ENCODE peak calls at places on chromosomes 3 and 15, in six cellular contexts. O is ovary; E is heart left ventricle; G is CD8-positive, alpha-beta memory T cell; M is A549; J is fibroblast of lung. Z is an unnamed sample. For H3K9me3, the result is how much of the 10 kb centered on the place peaks cover.

GRCh38 chr3:88984266-88984665 is 123.2 kb upstream of the EPHA3 start:
- DNase-seq in J (no peak), E (no peak), M (no peak), O (no peak), G (no peak), Z (no peak)

GRCh38 chr15:51681303-51681963 is at the start of gene SCG3:
- DNase-seq in J (peak), G (peak), E (peak), O (peak), M (peak), Z (peak)

GRCh38 chr3:45688194-45688881 is 858 bp upstream of the SACM1L start:
- DNase-seq in G (no peak), E (no peak), M (peak), J (peak), O (peak), Z (peak)

GRCh38 chr3:159823763-159824162 is 164.9 kb upstream of the IL12A start:
- DNase-seq in J (no peak), M (no peak), G (no peak), O (no peak), E (no peak), Z (no peak)

GRCh38 chr15:86515625-86516024 is 436.0 kb downstream of the AGBL1 start:
- DNase-seq in O (no peak), M (no peak), E (no peak), G (no peak), J (no peak), Z (no peak)

GRCh38 chr3:113249111-113249510 is 37.8 kb downstream of the BOC start:
- DNase-seq in M (peak), E (no peak), O (no peak), J (peak), G (no peak), Z (no peak)

GRCh38 chr3:16846373-16847078 is 38.2 kb upstream of the PLCL2 start:
- DNase-seq in O (no peak), M (no peak), J (no peak), E (no peak), G (no peak), Z (no peak)

GRCh38 chr3:125961289-125961589 is 7.7 kb upstream of the ROPN1B start:
- DNase-seq in G (no peak), O (no peak), E (no peak), J (no peak), M (no peak), Z (no peak)

GRCh38 chr3:82157952-82158351 is 396.5 kb upstream of the GBE1 start:
- DNase-seq in G (no peak), E (no peak), M (peak), J (peak), O (no peak), Z (no peak)

GRCh38 chr15:37095197-37095992 is 5.0 kb downstream of the MEIS2 start:
- DNase-seq in J (no peak), E (no peak), O (no peak), M (no peak), G (no peak), Z (no peak)

GRCh38 chr15:91752081-91752810 is 101.3 kb upstream of the SLCO3A1 start:
- DNase-seq in E (no peak), J (no peak), O (no peak), G (no peak), M (no peak), Z (no peak)

GRCh38 chr3:184042617-184043016 is 10.2 kb upstream of the HTR3C start:
- DNase-seq in J (no peak), O (no peak), G (no peak), E (no peak), M (no peak), Z (no peak)

GRCh38 chr3:122921791-122922651 is 105.5 kb downstream of the SEMA5B start:
- DNase-seq in E (no peak), J (no peak), G (no peak), O (no peak), M (peak), Z (no peak)

GRCh38 chr3:83457516-83457915 is 1501.3 kb upstream of the CADM2 start:
- DNase-seq in O (no peak), E (no peak), G (no peak), M (no peak), J (no peak), Z (no peak)

GRCh38 chr3:39378092-39378491 is 5.1 kb upstream of the SLC25A38 start:
- DNase-seq in O (peak), M (peak), J (peak), G (peak), E (no peak), Z (peak)

GRCh38 chr15:34323217-34323616 is 14.4 kb downstream of the SLC12A6 start:
- DNase-seq in E (no peak), M (no peak), O (no peak), G (no peak), J (no peak), Z (no peak)

GRCh38 chr3:121651684-121652083 is 9.0 kb downstream of the HCLS1 start:
- DNase-seq in E (no peak), G (no peak), M (peak), O (no peak), J (peak), Z (no peak)

GRCh38 chr3:50210510-50211367 is 5.7 kb downstream of the SLC38A3 start:
- DNase-seq in M (no peak), G (no peak), J (no peak), O (no peak), E (no peak), Z (no peak)

GRCh38 chr3:73490453-73491311 is 134.1 kb downstream of the PDZRN3 start:
- DNase-seq in G (no peak), E (peak), J (peak), M (no peak), O (peak), Z (no peak)

GRCh38 chr3:44136421-44136820 is 105.3 kb upstream of the TOPAZ1 start:
- DNase-seq in G (no peak), E (no peak), M (no peak), J (peak), O (no peak), Z (no peak)

GRCh38 chr3:70308760-70309159 is 3.7 kb downstream of the MDFIC2 start:
- DNase-seq in O (no peak), E (no peak), M (peak), J (peak), G (no peak), Z (no peak)

GRCh38 chr3:140303875-140304274 is 368.9 kb downstream of the CLSTN2 start:
- DNase-seq in G (no peak), M (no peak), O (no peak), E (no peak), J (no peak), Z (no peak)

GRCh38 chr3:181700168-181701087 is 11.3 kb upstream of the SOX2 start:
- DNase-seq in G (peak), M (peak), O (peak), J (peak), E (peak), Z (peak)

GRCh38 chr3:128561504-128561903 is 68.5 kb upstream of the GATA2 start:
- DNase-seq in G (no peak), M (no peak), E (no peak), O (no peak), J (no peak), Z (no peak)

GRCh38 chr15:89654847-89655805 is at the start of gene KIF7:
- DNase-seq in O (peak), J (peak), G (no peak), M (peak), E (no peak), Z (no peak)

GRCh38 chr3:147410126-147410517 is 957 bp downstream of the ZIC1 start:
- DNase-seq in G (no peak), M (no peak), E (no peak), O (no peak), J (no peak), Z (no peak)

GRCh38 chr15:69341356-69341755 is 42.6 kb downstream of the PAQR5 start:
- DNase-seq in E (no peak), G (no peak), M (no peak), J (no peak), O (no peak), Z (no peak)

GRCh38 chr3:38136272-38136806 is 588 bp downstream of the ACAA1 start:
- DNase-seq in G (no peak), O (peak), J (peak), E (no peak), M (no peak), Z (no peak)

GRCh38 chr3:4060064-4060463 is 243.1 kb upstream of the SETMAR start:
- DNase-seq in O (no peak), M (no peak), G (no peak), E (no peak), J (no peak), Z (no peak)

GRCh38 chr3:8443829-8444791 is 57.5 kb upstream of the LMCD1 start:
- DNase-seq in J (peak), M (peak), O (peak), E (peak), G (no peak), Z (no peak)

GRCh38 chr3:193731656-193732055 is 138.6 kb downstream of the OPA1 start:
- DNase-seq in G (no peak), O (no peak), J (no peak), M (no peak), E (no peak), Z (no peak)

GRCh38 chr3:193732391-193732790 is 139.4 kb downstream of the OPA1 start:
- DNase-seq in O (no peak), E (no peak), M (peak), J (peak), G (no peak), Z (no peak)

GRCh38 chr3:193730498-193730897 is 137.5 kb downstream of the OPA1 start:
- DNase-seq in G (no peak), J (no peak), M (no peak), O (no peak), E (no peak), Z (no peak)

GRCh38 chr3:193729601-193730000 is 136.6 kb downstream of the OPA1 start:
- DNase-seq in M (no peak), J (no peak), O (no peak), E (no peak), G (no peak), Z (no peak)

GRCh38 chr3:193730976-193731375 is 138.0 kb downstream of the OPA1 start:
- DNase-seq in J (no peak), G (no peak), M (no peak), O (no peak), E (no peak), Z (no peak)
- H3K9me3 ChIP-seq in J (under half), G (under half), M (under half), O (under half), E (under half), Z (under half)

GRCh38 chr15:25184356-25185155 is 229.8 kb downstream of the SNRPN start:
- DNase-seq in G (no peak), J (no peak), M (no peak), O (no peak), E (no peak), Z (no peak)
- H3K9me3 ChIP-seq in G (under half), J (under half), M (under half), O (under half), E (under half), Z (under half)

GRCh38 chr3:5929027-5929426 is 741.5 kb downstream of the EDEM1 start:
- DNase-seq in O (no peak), E (no peak), G (no peak), J (no peak), M (no peak), Z (no peak)
- H3K9me3 ChIP-seq in O (under half), E (under half), G (under half), J (under half), M (under half), Z (under half)

DNA sequence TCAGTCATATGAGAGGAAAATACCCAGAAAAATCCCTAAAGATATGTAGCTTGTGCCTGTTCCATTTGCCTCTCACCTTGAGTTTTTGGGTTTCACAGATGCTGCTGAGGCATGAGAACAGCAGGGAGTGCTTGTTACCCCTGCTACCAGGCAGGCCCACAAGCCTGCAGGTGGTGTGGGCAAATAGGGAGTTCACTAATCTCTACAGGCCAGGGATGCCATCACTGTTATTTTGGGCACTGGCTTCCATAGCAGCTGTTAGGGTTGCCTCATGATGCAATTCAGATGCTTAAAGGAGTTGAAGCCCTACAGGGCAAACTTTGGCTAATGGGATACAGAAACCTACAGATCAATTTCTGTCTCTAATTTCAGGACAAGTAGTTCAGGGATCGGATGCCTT is 873.5 kb downstream of the OTOL1 start:
- DNase-seq in E (peak), J (no peak), O (no peak), M (no peak), G (no peak), Z (no peak)
- H3K9me3 ChIP-seq in E (under half), J (under half), O (under half), M (under half), G (under half), Z (under half)

DNA sequence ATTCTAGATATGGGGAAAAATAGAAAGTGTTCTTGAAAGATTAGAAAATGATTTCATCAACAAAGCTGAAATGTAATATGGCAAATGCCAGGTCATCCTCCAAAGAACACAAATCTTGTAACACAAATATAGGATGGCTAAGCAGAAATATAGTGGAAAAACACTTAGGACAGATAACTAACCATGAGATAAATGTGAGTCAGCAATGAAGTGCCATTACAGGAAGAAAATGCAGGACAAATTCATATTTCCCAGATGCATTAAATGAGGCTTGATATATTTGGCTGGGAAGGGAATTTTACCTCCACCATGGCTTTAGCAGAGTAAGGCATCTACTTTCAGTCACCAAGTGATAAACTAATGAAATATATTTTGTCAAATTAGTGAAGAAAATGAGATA is 92.8 kb upstream of the SEMA6D start:
- DNase-seq in O (no peak), M (no peak), G (no peak), E (no peak), J (no peak), Z (no peak)
- H3K9me3 ChIP-seq in O (under half), M (under half), G (under half), E (under half), J (under half), Z (under half)

DNA sequence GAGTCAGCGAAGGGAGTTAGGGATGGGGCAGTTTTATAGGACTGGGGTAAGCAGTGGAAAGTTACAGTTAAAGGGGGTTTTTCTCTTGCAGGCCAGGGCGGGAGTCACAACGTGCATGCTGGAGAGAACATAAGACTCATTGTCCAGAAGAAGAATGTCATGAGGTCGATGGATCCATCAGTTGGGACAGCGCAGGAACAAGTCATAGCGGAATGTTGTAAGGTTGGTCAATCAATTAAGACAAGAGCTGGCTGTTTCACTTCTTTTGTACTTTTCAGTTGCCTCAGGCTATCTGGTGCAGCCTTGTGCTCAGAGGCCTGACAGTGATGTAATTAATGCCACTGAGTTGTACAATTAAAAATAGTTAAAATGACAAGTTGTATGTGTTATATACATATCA is 165.6 kb downstream of the OCA2 start:
- DNase-seq in G (no peak), O (no peak), J (no peak), E (no peak), M (no peak), Z (no peak)
- H3K9me3 ChIP-seq in G (under half), O (under half), J (under half), E (under half), M (under half), Z (under half)

GRCh38 chr3:167870743-167871142 is 135.2 kb downstream of the SERPINI1 start:
- DNase-seq in O (no peak), J (no peak), M (no peak), G (no peak), E (no peak), Z (no peak)

GRCh38 chr3:167864559-167864887 is 129.0 kb downstream of the SERPINI1 start:
- DNase-seq in M (no peak), J (no peak), O (no peak), G (no peak), E (peak), Z (no peak)

GRCh38 chr3:167870201-167870600 is 134.7 kb downstream of the SERPINI1 start:
- DNase-seq in J (no peak), E (no peak), G (no peak), M (no peak), O (no peak), Z (no peak)

GRCh38 chr3:167866321-167866720 is 130.8 kb downstream of the SERPINI1 start:
- DNase-seq in G (no peak), O (no peak), J (no peak), M (no peak), E (no peak), Z (no peak)

DNA sequence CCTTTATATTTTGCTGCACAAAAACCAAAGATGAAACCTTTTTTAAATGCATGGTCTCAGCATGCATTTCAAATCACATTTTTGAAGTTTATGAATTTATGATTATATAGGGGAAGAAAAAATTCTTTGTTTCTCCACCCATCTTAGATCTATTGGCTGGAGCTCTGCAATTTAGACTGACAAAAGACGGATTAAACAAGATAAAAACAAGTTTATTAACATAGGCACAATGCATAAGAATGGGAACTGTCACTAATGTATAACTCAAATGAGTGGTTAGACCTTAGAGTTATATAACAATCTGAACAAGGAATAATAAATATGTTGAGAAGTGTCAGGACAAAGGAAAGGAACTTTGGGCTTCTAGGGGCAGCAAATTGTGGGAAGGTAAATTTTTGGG is 132.5 kb downstream of the SERPINI1 start:
- DNase-seq in M (no peak), O (no peak), J (no peak), G (no peak), E (no peak), Z (no peak)
- H3K9me3 ChIP-seq in M (under half), O (under half), J (under half), G (under half), E (under half), Z (under half)

DNA sequence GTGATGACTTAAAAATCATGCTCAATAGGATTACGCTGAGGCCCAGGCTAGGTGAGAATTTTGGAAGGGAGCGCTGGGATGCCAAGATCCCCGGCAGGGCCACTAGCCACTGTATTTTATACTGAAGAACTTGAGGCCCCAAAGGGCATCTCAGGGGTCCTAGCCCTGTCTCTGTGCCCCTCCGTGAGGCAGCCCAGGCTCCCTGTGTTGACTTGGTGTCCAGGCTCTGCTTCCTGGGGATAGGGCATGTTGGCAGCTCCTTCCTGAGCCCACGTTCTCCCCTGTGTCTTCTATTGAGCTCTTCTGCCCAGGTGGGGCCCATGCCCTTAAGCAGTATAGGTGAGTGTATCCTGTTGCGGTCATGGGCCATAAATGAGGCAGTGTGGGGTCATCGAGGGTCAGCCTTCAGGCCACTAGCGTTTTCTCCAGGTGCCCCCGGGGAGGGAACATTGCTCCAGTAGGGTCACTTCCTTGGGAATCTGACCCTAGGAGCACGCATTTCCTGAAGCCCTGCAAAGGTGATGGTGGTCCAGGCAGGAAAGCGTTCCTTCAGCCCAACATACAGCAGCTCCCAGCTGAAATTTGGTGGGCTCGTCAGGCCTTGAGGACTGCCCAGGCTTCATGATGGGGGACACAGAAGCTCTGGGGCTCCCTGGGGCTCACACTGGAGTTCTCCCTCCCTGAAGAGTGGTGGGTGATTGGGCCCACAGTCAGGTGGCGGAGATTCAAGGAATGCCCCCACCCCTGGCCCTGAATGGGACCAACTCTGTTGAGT is 189.4 kb downstream of the UBE3A start:
- DNase-seq in G (no peak), J (no peak), E (no peak), O (no peak), M (no peak), Z (no peak)
- H3K9me3 ChIP-seq in G (under half), J (under half), E (under half), O (under half), M (under half), Z (under half)